ENCODE peak calls at places on chromosomes 16 and 17, in ten cellular contexts. M is testis, L is epithelial cell of esophagus, O is tibial nerve, K is retinal pigment epithelial cell, E is A549, T is cardiac fibroblast, N is right atrium auricular region, Y is ovary, I is transverse colon. X is an unnamed sample.

GRCh38 chr17:49753959-49754391 is 10.0 kb downstream of the FAM117A start:
- DNase-seq in M (no peak), L (no peak), O (no peak), K (no peak), E (no peak), T (peak), N (peak), Y (no peak), I (no peak), X (peak)

GRCh38 chr17:39699818-39700147 is at the start of gene ERBB2:
- DNase-seq in M (peak), L (peak), O (peak), K (peak), E (peak), T (peak), N (peak), Y (peak), I (peak), X (peak)

GRCh38 chr17:13671341-13671740 is 69.6 kb upstream of the HS3ST3A1 start:
- DNase-seq in M (no peak), L (no peak), O (no peak), K (no peak), E (no peak), T (no peak), N (no peak), Y (no peak), I (no peak), X (no peak)

GRCh38 chr16:60686824-60687223 is 1349.4 kb downstream of the CDH8 start:
- DNase-seq in M (no peak), L (no peak), O (no peak), K (no peak), E (no peak), T (no peak), N (no peak), Y (no peak), I (no peak), X (no peak)

GRCh38 chr16:31351937-31352315 is 3.0 kb upstream of the ITGAX start:
- DNase-seq in M (no peak), L (no peak), O (no peak), K (no peak), E (no peak), T (no peak), N (no peak), Y (no peak), I (no peak), X (no peak)

GRCh38 chr17:8052256-8053252 is 13.7 kb downstream of the ALOX15B start:
- DNase-seq in M (no peak), L (no peak), O (no peak), K (no peak), E (no peak), T (no peak), N (no peak), Y (no peak), I (no peak), X (no peak)

GRCh38 chr17:48478224-48479013 is 48.4 kb upstream of the SKAP1 start:
- DNase-seq in M (no peak), L (no peak), O (no peak), K (no peak), E (no peak), T (peak), N (no peak), Y (no peak), I (no peak), X (no peak)

GRCh38 chr17:42111901-42112551 is 488 bp downstream of the DHX58 start:
- DNase-seq in M (peak), L (peak), O (no peak), K (no peak), E (no peak), T (peak), N (no peak), Y (no peak), I (peak), X (peak)

GRCh38 chr16:4700380-4700996 is 7.1 kb downstream of the NUDT16L1 start:
- DNase-seq in M (no peak), L (peak), O (no peak), K (no peak), E (no peak), T (no peak), N (no peak), Y (no peak), I (no peak), X (no peak)

GRCh38 chr16:11632455-11632921 is 35.8 kb upstream of the SNN start:
- DNase-seq in M (peak), L (no peak), O (peak), K (peak), E (no peak), T (peak), N (peak), Y (peak), I (peak), X (peak)

GRCh38 chr17:17088511-17089205 is 46.4 kb downstream of the MPRIP start:
- DNase-seq in M (no peak), L (no peak), O (no peak), K (no peak), E (no peak), T (no peak), N (no peak), Y (peak), I (peak), X (no peak)

GRCh38 chr17:73646409-73647305 is 2.4 kb upstream of the SDK2 start:
- DNase-seq in M (no peak), L (no peak), O (no peak), K (no peak), E (peak), T (no peak), N (no peak), Y (no peak), I (no peak), X (no peak)

GRCh38 chr17:78868391-78868790 is 27.8 kb upstream of the USP36 start:
- DNase-seq in M (no peak), L (no peak), O (no peak), K (no peak), E (no peak), T (peak), N (no peak), Y (no peak), I (no peak), X (peak)

GRCh38 chr17:7351665-7352558 is at the start of gene KCTD11:
- DNase-seq in M (peak), L (peak), O (peak), K (peak), E (peak), T (peak), N (peak), Y (peak), I (peak), X (peak)

GRCh38 chr17:43662432-43663141 is 865 bp upstream of the MEOX1 start:
- DNase-seq in M (no peak), L (no peak), O (no peak), K (no peak), E (no peak), T (no peak), N (no peak), Y (no peak), I (no peak), X (no peak)

GRCh38 chr17:74466111-74466784 is at the start of gene CD300A:
- DNase-seq in M (peak), L (no peak), O (no peak), K (no peak), E (no peak), T (no peak), N (no peak), Y (no peak), I (no peak), X (no peak)

GRCh38 chr16:11056090-11056988 is 112.0 kb downstream of the CLEC16A start:
- DNase-seq in M (no peak), L (peak), O (no peak), K (no peak), E (no peak), T (peak), N (no peak), Y (no peak), I (no peak), X (peak)

DNA sequence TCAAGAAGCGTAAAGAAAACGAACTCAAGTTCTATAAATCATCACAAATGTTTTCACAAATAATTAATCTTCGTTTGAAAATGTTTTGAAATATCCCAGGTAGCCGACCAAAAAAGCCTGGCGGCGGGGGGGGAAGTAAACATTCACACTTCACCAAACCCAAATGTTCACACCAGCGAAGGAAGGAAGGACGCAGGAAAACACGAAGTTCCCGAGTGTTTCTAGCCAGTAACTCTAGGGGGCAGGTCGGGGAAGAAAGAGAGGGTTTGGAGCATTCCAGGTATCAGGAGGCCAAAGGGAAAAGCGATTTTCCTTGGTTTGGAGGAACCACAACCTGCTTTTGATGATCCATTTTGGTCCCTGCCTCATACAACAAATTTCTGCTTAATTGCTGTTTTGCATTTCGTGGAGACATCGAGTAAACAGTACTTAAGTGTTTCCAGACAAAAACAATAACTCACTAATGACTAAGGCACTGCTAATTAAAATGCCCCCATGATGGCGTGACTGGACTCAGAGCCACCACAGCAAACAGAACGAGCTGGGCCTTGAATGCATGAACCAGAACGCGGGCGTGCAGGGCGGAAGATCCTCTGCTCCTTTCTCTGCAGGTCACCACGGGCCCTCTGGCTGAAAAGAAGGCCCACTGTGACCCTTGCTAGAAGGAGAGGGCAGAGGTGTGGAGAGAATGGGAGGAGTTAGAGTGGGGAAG is 16.6 kb downstream of the ZFHX3 start:
- DNase-seq in M (no peak), L (no peak), O (no peak), K (no peak), E (no peak), T (no peak), N (no peak), Y (no peak), I (no peak), X (peak)
- TF ChIP-seq CTCF in M (no peak), L (no peak), O (no peak), K (peak), E (no peak), T (peak), N (no peak), Y (no peak), I (no peak), X (peak)

DNA sequence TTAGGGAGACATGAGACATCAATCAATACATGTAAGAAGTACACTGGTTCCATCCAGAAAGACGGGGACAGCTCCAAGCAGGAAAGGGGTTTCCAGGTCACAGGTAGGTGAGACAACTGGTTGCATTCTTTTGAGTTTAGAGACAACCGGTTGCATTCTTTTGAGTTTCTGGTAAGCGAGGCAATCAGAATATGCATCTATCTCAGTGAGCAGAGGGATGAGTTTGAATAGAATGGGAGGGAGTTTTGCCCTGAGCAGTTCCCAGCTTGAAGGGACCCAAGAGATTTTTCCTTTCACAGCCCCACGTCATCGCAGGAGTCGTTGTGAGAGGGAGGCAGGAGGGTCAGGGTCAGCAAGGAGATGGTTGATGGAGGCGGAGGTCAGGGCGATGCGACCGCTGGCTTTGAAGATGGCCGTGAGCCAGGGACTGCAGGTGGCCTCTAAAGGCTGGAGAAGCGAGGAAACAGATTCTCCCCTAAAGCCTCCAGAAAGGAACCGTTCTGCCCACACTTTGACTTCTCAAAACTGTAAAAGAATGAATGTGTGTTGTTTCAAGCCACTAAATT is 36.5 kb downstream of the IRF8 start:
- DNase-seq in M (no peak), L (no peak), O (no peak), K (no peak), E (no peak), T (no peak), N (no peak), Y (no peak), I (no peak), X (no peak)
- H3K4me3 ChIP-seq in M (no peak), L (no peak), O (no peak), K (no peak), E (no peak), T (no peak), N (no peak), Y (no peak), I (no peak), X (no peak)

GRCh38 chr16:71461686-71462648 is at the start of gene ZNF23:
- DNase-seq in M (peak), L (peak), O (peak), K (no peak), E (peak), T (peak), N (peak), Y (peak), I (peak), X (peak)
- TF ChIP-seq CTCF in M (no peak), L (peak), O (no peak), K (no peak), E (no peak), T (no peak), N (no peak), Y (no peak), I (peak), X (peak)

GRCh38 chr17:1186214-1186820 is 6.5 kb upstream of the ABR start:
- DNase-seq in M (no peak), L (peak), O (no peak), K (no peak), E (no peak), T (peak), N (no peak), Y (no peak), I (no peak), X (no peak)
- H3K4me3 ChIP-seq in M (no peak), L (no peak), O (no peak), K (peak), E (no peak), T (no peak), N (peak), Y (no peak), I (no peak), X (no peak)

DNA sequence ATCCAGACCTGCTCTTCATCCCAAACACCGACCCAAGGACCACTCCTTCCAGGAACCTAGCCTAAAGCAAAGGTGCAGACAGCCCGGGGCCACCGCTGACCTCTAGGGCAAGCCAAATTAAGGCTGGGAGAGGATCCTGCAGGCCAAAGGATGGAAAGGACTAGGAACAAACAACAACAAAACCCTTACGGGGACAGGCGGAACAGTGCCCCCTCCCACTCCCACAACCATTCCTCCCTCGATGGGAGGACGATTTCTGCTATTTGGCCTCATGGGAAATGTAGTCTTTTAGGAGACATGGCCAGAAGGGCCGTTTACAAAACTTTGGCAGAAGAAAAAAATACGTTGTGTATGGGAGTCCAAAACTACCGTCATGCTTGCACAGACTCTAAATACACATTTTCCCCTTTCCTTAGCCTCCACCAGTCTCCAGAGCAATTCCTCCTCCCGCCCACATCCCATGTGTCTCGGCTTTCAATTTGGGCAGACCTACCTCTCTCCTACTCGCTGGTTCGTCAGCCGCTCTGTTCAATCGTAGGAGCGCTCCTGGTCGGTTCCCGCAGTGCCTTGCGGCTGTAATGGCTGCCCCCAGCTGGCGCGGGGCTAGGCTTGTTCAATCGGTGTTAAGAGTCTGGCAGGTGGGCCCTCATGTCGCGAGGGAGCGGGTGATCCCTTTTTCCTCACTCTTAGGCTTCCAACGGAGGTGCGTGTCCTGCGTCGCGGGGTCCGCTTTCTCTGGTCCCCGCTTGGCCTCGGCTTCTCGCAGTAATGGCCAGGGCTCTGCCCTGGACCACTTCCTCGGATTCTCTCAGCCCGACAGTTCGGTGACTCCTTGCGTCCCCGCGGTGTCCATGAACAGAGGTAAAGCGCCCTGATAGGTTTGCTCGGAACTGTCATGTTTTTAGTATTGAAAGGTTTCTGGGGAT is at the start of gene ERAL1:
- DNase-seq in M (peak), L (peak), O (peak), K (peak), E (peak), T (peak), N (peak), Y (peak), I (peak), X (peak)
- TF ChIP-seq CTCF in M (peak), L (peak), O (no peak), K (no peak), E (no peak), T (no peak), N (no peak), Y (no peak), I (no peak), X (no peak)

X was measured in fibroblast of villous mesenchyme.